ENCODE peak calls at places on chromosomes 13 and 19, in nine cellular contexts. R is aorta, U is HFF-Myc, J is GM23338, Q is epithelial cell of esophagus, H is GM04503, W is fibroblast of pulmonary artery, S is T follicular helper cell, E is AG04449. X is an unnamed sample.

GRCh38 chr19:44644391-44645016 is 794 bp downstream of the PVR start:
- DNase-seq in H (no peak), E (no peak), S (no peak), U (no peak), J (peak), Q (peak), R (peak), W (peak), X (peak)

GRCh38 chr19:10855879-10856522 is 7.8 kb downstream of the C19orf38 start:
- DNase-seq in Q (peak), R (no peak), S (no peak), J (peak), E (no peak), W (peak), U (no peak), H (no peak), X (peak)

GRCh38 chr13:66714795-66715194 is 515.3 kb downstream of the PCDH9 start:
- DNase-seq in H (no peak), R (no peak), S (no peak), E (no peak), U (no peak), Q (peak), W (no peak), J (peak), X (no peak)

GRCh38 chr19:7326105-7326877 is 22.4 kb upstream of the ARHGEF18 start:
- DNase-seq in Q (no peak), J (peak), H (no peak), U (no peak), S (no peak), E (no peak), W (peak), R (no peak), X (peak)

GRCh38 chr19:12774588-12775555 is at the start of gene HOOK2:
- DNase-seq in E (no peak), S (no peak), W (no peak), R (no peak), Q (peak), J (peak), H (no peak), U (no peak), X (peak)

GRCh38 chr13:114115191-114115671 is 17.2 kb downstream of the RASA3 start:
- DNase-seq in U (no peak), H (peak), E (no peak), R (peak), W (peak), J (no peak), Q (peak), S (no peak), X (no peak)

GRCh38 chr13:95644611-95645052 is at the start of gene DZIP1:
- DNase-seq in U (peak), H (peak), W (peak), R (peak), E (no peak), J (peak), Q (peak), S (no peak), X (peak)

GRCh38 chr19:28864577-28865042 is 348.3 kb downstream of the UQCRFS1 start:
- DNase-seq in H (no peak), J (no peak), W (peak), S (no peak), E (no peak), U (no peak), Q (no peak), R (no peak), X (no peak)

GRCh38 chr19:11137542-11138384 is 17.8 kb downstream of the SPC24 start:
- DNase-seq in H (peak), E (no peak), S (peak), U (peak), W (peak), R (peak), J (peak), Q (peak), X (peak)

GRCh38 chr13:101757446-101758039 is 305.1 kb downstream of the ITGBL1 start:
- DNase-seq in J (peak), S (no peak), W (peak), R (no peak), H (no peak), Q (peak), E (no peak), U (peak), X (peak)

GRCh38 chr19:5932146-5932545 is 18.1 kb downstream of the CAPS start:
- DNase-seq in R (no peak), W (no peak), J (no peak), U (no peak), H (no peak), S (no peak), E (no peak), Q (no peak), X (no peak)

GRCh38 chr19:49847731-49848696 is 2.9 kb upstream of the PTOV1 start:
- DNase-seq in R (no peak), W (peak), S (no peak), E (peak), Q (peak), J (no peak), H (peak), U (peak), X (peak)

GRCh38 chr19:50344661-50345318 is 15.6 kb upstream of the KCNC3 start:
- DNase-seq in W (no peak), U (no peak), E (no peak), J (no peak), S (no peak), Q (no peak), R (no peak), H (no peak), X (no peak)

GRCh38 chr19:53912653-53913052 is 3.6 kb downstream of the CACNG7 start:
- DNase-seq in R (no peak), E (no peak), J (peak), U (no peak), H (no peak), Q (no peak), S (no peak), W (no peak), X (no peak)

GRCh38 chr19:51123381-51124186 is 1.1 kb upstream of the SIGLEC9 start:
- DNase-seq in Q (no peak), H (no peak), S (no peak), J (no peak), W (no peak), U (no peak), R (peak), E (no peak), X (no peak)

GRCh38 chr19:16254851-16255408 is 57.2 kb downstream of the AP1M1 start:
- DNase-seq in Q (no peak), U (no peak), J (no peak), E (no peak), R (no peak), H (no peak), W (no peak), S (no peak), X (no peak)

GRCh38 chr13:36673838-36674326 is at the start of gene SERTM1:
- DNase-seq in U (no peak), J (peak), R (no peak), S (no peak), E (no peak), H (no peak), Q (peak), W (peak), X (peak)

GRCh38 chr13:112703935-112704633 is 14.2 kb downstream of the ATP11A start:
- DNase-seq in S (no peak), J (no peak), H (no peak), R (no peak), W (no peak), Q (no peak), U (no peak), E (no peak), X (no peak)